ENCODE peak calls at places on chromosomes 13 and 19, in eight cellular contexts. One of them, this sample, is unnamed.
A peak's percentile ranks its signal among the peaks of the same experiment; 100 is the strongest.

GRCh38 chr19:45876411-45877197 is 9.3 kb downstream of the IRF2BP1 start:
- DNase-seq in foreskin fibroblast: peak; percentile 30
- DNase-seq in NAMALWA: no peak
- DNase-seq in fibroblast of pulmonary artery: peak; percentile 22
- DNase-seq in dorsolateral prefrontal cortex: no peak
- DNase-seq in ascending aorta: no peak
- DNase-seq in AG09309: no peak
- DNase-seq in left lung: peak; percentile 83
- DNase-seq in this sample: no peak

GRCh38 chr13:41649659-41650058 is 192.3 kb downstream of the RGCC start:
- DNase-seq in dorsolateral prefrontal cortex: no peak
- DNase-seq in left lung: no peak
- DNase-seq in NAMALWA: peak; percentile 36
- DNase-seq in fibroblast of pulmonary artery: peak; percentile 50
- DNase-seq in ascending aorta: no peak
- DNase-seq in AG09309: no peak
- DNase-seq in foreskin fibroblast: peak; percentile 48
- DNase-seq in this sample: no peak

GRCh38 chr19:56617531-56617930 is 22.4 kb downstream of the ZNF71 start:
- DNase-seq in fibroblast of pulmonary artery: no peak
- DNase-seq in foreskin fibroblast: no peak
- DNase-seq in left lung: no peak
- DNase-seq in AG09309: no peak
- DNase-seq in dorsolateral prefrontal cortex: no peak
- DNase-seq in NAMALWA: no peak
- DNase-seq in ascending aorta: no peak
- DNase-seq in this sample: no peak

GRCh38 chr13:104779311-104779710 is 1713.1 kb upstream of the SLC10A2 start:
- DNase-seq in dorsolateral prefrontal cortex: no peak
- DNase-seq in left lung: no peak
- DNase-seq in AG09309: no peak
- DNase-seq in ascending aorta: no peak
- DNase-seq in NAMALWA: no peak
- DNase-seq in fibroblast of pulmonary artery: peak; percentile 39
- DNase-seq in foreskin fibroblast: peak; percentile 71
- DNase-seq in this sample: no peak

GRCh38 chr19:42130254-42130573 is 2.0 kb downstream of the POU2F2 start:
- DNase-seq in fibroblast of pulmonary artery: no peak
- DNase-seq in left lung: no peak
- DNase-seq in NAMALWA: no peak
- DNase-seq in foreskin fibroblast: peak; percentile 46
- DNase-seq in dorsolateral prefrontal cortex: no peak
- DNase-seq in ascending aorta: no peak
- DNase-seq in AG09309: no peak
- DNase-seq in this sample: no peak

GRCh38 chr13:49731766-49732165 is 40.5 kb upstream of the EBPL start:
- DNase-seq in dorsolateral prefrontal cortex: no peak
- DNase-seq in AG09309: peak; percentile 27
- DNase-seq in ascending aorta: no peak
- DNase-seq in left lung: no peak
- DNase-seq in fibroblast of pulmonary artery: peak; percentile 66
- DNase-seq in foreskin fibroblast: peak; percentile 86
- DNase-seq in NAMALWA: no peak
- DNase-seq in this sample: no peak

GRCh38 chr19:616732-617526 is 16.4 kb downstream of the POLRMT start:
- DNase-seq in fibroblast of pulmonary artery: no peak
- DNase-seq in foreskin fibroblast: no peak
- DNase-seq in AG09309: no peak
- DNase-seq in dorsolateral prefrontal cortex: no peak
- DNase-seq in NAMALWA: no peak
- DNase-seq in left lung: no peak
- DNase-seq in ascending aorta: no peak
- DNase-seq in this sample: no peak

GRCh38 chr13:78881746-78882145 is 222.8 kb upstream of the OBI1 start:
- DNase-seq in NAMALWA: no peak
- DNase-seq in dorsolateral prefrontal cortex: no peak
- DNase-seq in fibroblast of pulmonary artery: no peak
- DNase-seq in left lung: no peak
- DNase-seq in ascending aorta: no peak
- DNase-seq in AG09309: no peak
- DNase-seq in foreskin fibroblast: no peak
- DNase-seq in this sample: no peak

GRCh38 chr13:78867655-78868054 is 208.7 kb upstream of the OBI1 start:
- DNase-seq in left lung: no peak
- DNase-seq in ascending aorta: no peak
- DNase-seq in NAMALWA: no peak
- DNase-seq in AG09309: no peak
- DNase-seq in foreskin fibroblast: no peak
- DNase-seq in fibroblast of pulmonary artery: no peak
- DNase-seq in dorsolateral prefrontal cortex: no peak
- DNase-seq in this sample: no peak

GRCh38 chr19:46746281-46746965 is at the start of gene STRN4:
- DNase-seq in fibroblast of pulmonary artery: no peak
- DNase-seq in foreskin fibroblast: peak; percentile 84
- DNase-seq in ascending aorta: no peak
- DNase-seq in dorsolateral prefrontal cortex: peak; percentile 35
- DNase-seq in left lung: peak; percentile 91
- DNase-seq in AG09309: no peak
- DNase-seq in NAMALWA: peak; percentile 64
- DNase-seq in this sample: no peak

GRCh38 chr19:7292950-7293794 is 1.0 kb downstream of the INSR start:
- DNase-seq in dorsolateral prefrontal cortex: peak; percentile 23
- DNase-seq in NAMALWA: peak; percentile 49
- DNase-seq in ascending aorta: no peak
- DNase-seq in foreskin fibroblast: peak; percentile 37
- DNase-seq in AG09309: no peak
- DNase-seq in left lung: peak; percentile 85
- DNase-seq in fibroblast of pulmonary artery: no peak
- DNase-seq in this sample: no peak

GRCh38 chr19:5131031-5131865 is 162.3 kb downstream of the KDM4B start:
- DNase-seq in ascending aorta: no peak
- DNase-seq in dorsolateral prefrontal cortex: no peak
- DNase-seq in fibroblast of pulmonary artery: no peak
- DNase-seq in AG09309: no peak
- DNase-seq in NAMALWA: peak; percentile 76
- DNase-seq in foreskin fibroblast: no peak
- DNase-seq in left lung: no peak
- DNase-seq in this sample: no peak